ENCODE peak calls at places on chromosomes 7 and 10, in ten cellular contexts. Q is AG10803, W is cardiac muscle cell, K is OCI-LY7, X is WERI-Rb-1, U is GM23338, C is adrenal gland, Y is astrocyte of the spinal cord, R is epithelial cell of esophagus, B is HCT116. E is an unnamed sample.

GRCh38 chr10:70970830-70971229 is 82.5 kb upstream of the PCBD1 start:
- DNase-seq in X (no peak), C (no peak), K (no peak), B (no peak), R (peak), U (peak), Q (no peak), Y (no peak), W (peak), E (no peak)

GRCh38 chr7:75596727-75597614 is 104.9 kb downstream of the SPDYE5 start:
- DNase-seq in X (no peak), R (no peak), Q (no peak), W (no peak), K (no peak), Y (peak), U (no peak), C (no peak), B (no peak), E (no peak)

GRCh38 chr7:16833373-16833772 is 28.6 kb upstream of the AGR2 start:
- DNase-seq in K (no peak), C (no peak), R (no peak), U (no peak), Q (no peak), Y (no peak), B (no peak), W (no peak), X (no peak), E (no peak)

GRCh38 chr7:8094164-8095140 is 125.9 kb downstream of the GLCCI1 start:
- DNase-seq in U (no peak), R (no peak), B (no peak), Y (no peak), W (no peak), K (no peak), Q (no peak), X (no peak), C (no peak), E (no peak)

GRCh38 chr7:32357535-32358277 is 132.5 kb downstream of the LSM5 start:
- DNase-seq in R (peak), C (no peak), X (peak), Y (no peak), U (peak), K (peak), B (peak), Q (no peak), W (no peak), E (no peak)

GRCh38 chr7:22432203-22432718 is 67.7 kb downstream of the STEAP1B start:
- DNase-seq in Q (no peak), U (no peak), C (no peak), Y (no peak), R (no peak), B (no peak), K (no peak), X (no peak), W (no peak), E (no peak)

GRCh38 chr10:110176626-110177025 is 30.8 kb upstream of the MXI1 start:
- DNase-seq in W (no peak), X (no peak), Q (no peak), R (no peak), Y (no peak), B (no peak), U (no peak), C (no peak), K (no peak), E (no peak)

GRCh38 chr7:5704534-5704922 is 76.9 kb downstream of the RNF216 start:
- DNase-seq in U (peak), X (peak), K (peak), Q (peak), C (peak), W (peak), R (peak), Y (peak), B (peak), E (peak)

GRCh38 chr7:128459394-128459878 is 3.8 kb downstream of the HILPDA start:
- DNase-seq in Q (peak), C (peak), K (peak), B (peak), Y (peak), U (peak), X (peak), W (peak), R (peak), E (peak)

GRCh38 chr7:27167916-27168264 is 2.6 kb upstream of the HOXA9 start:
- DNase-seq in Y (no peak), C (no peak), R (no peak), U (no peak), Q (peak), K (no peak), W (no peak), X (no peak), B (no peak), E (no peak)

GRCh38 chr10:58643029-58643428 is 130.4 kb downstream of the BICC1 start:
- DNase-seq in R (no peak), C (no peak), W (no peak), K (no peak), Q (peak), X (peak), B (no peak), Y (no peak), U (no peak), E (no peak)

GRCh38 chr10:58642283-58642682 is 129.6 kb downstream of the BICC1 start:
- DNase-seq in X (no peak), U (no peak), B (no peak), W (peak), Q (peak), K (no peak), R (no peak), C (no peak), Y (peak), E (no peak)

GRCh38 chr10:58641708-58642107 is 129.0 kb downstream of the BICC1 start:
- DNase-seq in R (peak), X (no peak), C (no peak), U (peak), Y (peak), K (no peak), B (no peak), W (peak), Q (peak), E (no peak)

GRCh38 chr10:58645762-58646161 is 133.1 kb downstream of the BICC1 start:
- DNase-seq in X (no peak), Y (peak), B (no peak), C (no peak), W (peak), Q (peak), U (no peak), K (no peak), R (peak), E (no peak)

GRCh38 chr10:58644311-58644710 is 131.6 kb downstream of the BICC1 start:
- DNase-seq in C (no peak), U (no peak), Q (no peak), K (no peak), R (no peak), B (no peak), X (no peak), Y (no peak), W (no peak), E (no peak)
- H3K4me3 ChIP-seq in C (no peak), U (no peak), Q (no peak), K (no peak), R (no peak), B (no peak), X (no peak), Y (no peak), W (no peak), E (no peak)

GRCh38 chr7:56174346-56175085 is 58.3 kb upstream of the NUPR2 start:
- DNase-seq in W (no peak), X (no peak), B (no peak), U (no peak), Y (no peak), C (peak), R (no peak), K (no peak), Q (no peak), E (no peak)

GRCh38 chr7:56175784-56176183 is 59.6 kb upstream of the NUPR2 start:
- DNase-seq in U (no peak), R (no peak), B (no peak), W (no peak), Q (no peak), K (no peak), C (no peak), X (no peak), Y (no peak), E (no peak)

GRCh38 chr7:56181010-56181409 is 64.8 kb upstream of the NUPR2 start:
- DNase-seq in X (no peak), Y (no peak), C (no peak), Q (no peak), K (no peak), W (no peak), U (no peak), R (no peak), B (no peak), E (no peak)

DNA sequence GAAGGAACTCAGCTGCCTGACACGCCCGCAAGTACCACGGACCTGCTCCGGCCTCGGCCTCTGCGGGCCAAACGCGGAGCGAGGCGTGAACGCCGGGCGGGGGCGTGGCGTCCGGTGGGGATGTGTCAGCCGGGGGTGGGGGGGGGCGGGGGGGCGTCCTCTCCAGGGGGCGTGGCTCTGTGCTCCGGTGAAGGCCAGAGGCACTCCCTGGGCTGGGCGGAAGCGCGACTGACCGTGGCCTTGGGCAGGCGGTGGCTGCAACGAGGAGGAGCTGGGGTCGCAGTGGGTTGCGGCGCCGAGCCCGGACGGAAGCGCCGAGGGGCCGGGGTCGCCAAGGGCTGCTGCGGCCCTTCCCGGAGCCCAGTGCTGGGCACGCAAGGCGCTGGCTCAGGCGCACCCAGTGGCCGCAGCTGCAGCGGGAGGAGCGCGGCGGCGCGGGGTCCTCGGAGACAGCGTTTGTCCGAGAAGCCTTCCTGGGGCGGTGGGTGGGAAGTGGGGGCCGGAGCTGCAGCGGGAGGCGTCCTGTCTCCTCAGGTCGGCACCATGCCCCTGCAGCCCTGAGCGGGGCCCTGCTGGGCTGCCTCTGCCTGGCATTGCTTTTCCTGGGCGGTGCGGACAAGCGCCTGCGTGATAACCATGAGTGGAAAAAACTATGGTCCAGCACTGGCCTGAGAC is 59.0 kb upstream of the NUPR2 start:
- DNase-seq in Y (no peak), B (no peak), Q (no peak), K (no peak), R (no peak), U (no peak), X (no peak), W (no peak), C (peak), E (peak)
- H3K4me3 ChIP-seq in Y (no peak), B (no peak), Q (no peak), K (no peak), R (no peak), U (no peak), X (no peak), W (no peak), C (no peak), E (peak)

DNA sequence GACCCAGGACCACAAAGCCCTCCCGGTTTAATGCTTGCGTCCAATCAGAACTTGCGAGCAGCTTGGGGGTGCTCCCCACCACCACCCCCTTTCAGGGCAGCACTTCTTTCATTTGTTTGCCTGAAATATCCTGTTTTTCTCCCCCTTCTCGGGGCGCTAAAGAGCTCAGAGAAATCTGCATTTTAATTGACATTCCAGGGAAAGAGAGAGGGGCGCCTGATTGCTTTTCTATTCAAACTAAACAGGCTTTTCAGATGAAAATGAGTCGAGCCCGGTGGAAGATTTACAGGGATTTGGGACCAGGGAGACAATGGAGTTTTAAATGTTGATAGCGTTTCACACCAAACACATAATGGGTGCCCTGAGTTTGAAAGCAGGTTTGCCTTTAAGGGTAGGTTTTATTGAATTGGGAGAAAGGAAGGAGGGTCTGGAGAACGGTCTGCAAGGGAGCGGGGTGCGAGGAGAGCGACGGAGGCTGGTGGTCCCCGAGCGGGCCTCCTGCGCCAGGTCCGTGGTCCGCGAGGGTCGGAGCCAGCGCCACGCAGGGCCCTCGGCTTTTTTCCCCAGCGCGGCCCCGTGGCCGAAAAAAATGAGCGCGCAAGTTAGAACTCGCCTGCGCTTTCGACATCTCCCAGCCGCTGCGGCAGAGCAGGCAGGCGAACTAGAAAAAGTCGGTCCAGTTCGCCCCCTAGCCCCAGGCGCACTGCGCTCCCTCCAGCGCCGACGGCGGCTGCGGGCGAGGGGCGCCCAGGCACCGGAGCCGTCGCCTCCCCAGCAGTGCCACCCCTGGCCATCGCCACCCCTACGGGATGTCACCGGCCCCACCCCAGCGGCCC is 1.4 kb downstream of the FGFR2 start:
- DNase-seq in Q (no peak), X (peak), C (no peak), B (no peak), K (no peak), Y (no peak), U (peak), R (peak), W (peak), E (peak)
- H3K4me3 ChIP-seq in Q (peak), X (peak), C (no peak), B (peak), K (no peak), Y (peak), U (peak), R (peak), W (peak), E (peak)

GRCh38 chr10:132994811-132995210 is 52.4 kb upstream of the CFAP46 start:
- DNase-seq in W (no peak), U (no peak), R (no peak), X (no peak), Y (no peak), C (no peak), Q (no peak), K (no peak), B (no peak), E (no peak)
- H3K4me3 ChIP-seq in W (no peak), U (no peak), R (no peak), X (no peak), Y (no peak), C (no peak), Q (peak), K (no peak), B (no peak), E (no peak)

DNA sequence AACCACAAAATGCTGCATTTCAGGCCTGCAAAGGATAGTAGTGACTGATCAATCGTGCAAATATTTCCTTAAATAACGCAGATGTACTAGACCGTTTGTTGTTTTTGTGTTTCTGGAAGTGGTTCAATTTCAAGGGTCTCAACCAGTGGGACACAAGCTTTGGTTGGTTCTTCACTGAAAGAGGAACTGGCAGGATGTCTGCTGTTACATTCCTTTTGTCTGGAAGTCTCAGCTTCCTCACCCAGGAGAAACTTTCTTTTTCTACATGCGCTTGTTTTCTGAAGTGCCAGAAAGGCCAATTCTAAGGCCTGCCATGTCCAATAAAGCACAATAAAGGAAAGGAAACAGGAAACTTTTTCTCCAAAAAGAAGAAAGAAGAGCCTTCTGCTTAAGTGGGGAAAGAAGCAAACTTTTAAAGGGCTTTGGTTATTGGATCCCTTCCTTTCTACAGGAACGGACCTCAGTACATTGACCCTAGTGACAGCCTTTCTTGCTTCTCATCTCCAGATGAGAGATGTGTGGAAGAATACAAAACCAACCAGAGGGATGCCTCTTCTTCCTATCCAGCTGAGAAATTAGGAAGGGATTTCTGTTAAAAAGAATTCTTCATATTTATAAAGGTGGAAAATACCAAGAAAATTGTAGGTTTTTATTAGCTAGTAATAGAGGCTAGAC is 4.2 kb downstream of the DKK1 start:
- DNase-seq in X (no peak), W (peak), B (no peak), Y (peak), R (no peak), K (no peak), Q (peak), C (no peak), U (no peak), E (no peak)
- H3K4me3 ChIP-seq in X (no peak), W (no peak), B (peak), Y (no peak), R (no peak), K (no peak), Q (no peak), C (no peak), U (no peak), E (no peak)

GRCh38 chr7:2510909-2511768 is 8.4 kb upstream of the LFNG start:
- DNase-seq in U (no peak), C (no peak), K (peak), W (no peak), B (no peak), X (peak), Y (no peak), R (no peak), Q (no peak), E (no peak)
- H3K4me3 ChIP-seq in U (no peak), C (no peak), K (peak), W (no peak), B (no peak), X (no peak), Y (no peak), R (no peak), Q (no peak), E (no peak)

DNA sequence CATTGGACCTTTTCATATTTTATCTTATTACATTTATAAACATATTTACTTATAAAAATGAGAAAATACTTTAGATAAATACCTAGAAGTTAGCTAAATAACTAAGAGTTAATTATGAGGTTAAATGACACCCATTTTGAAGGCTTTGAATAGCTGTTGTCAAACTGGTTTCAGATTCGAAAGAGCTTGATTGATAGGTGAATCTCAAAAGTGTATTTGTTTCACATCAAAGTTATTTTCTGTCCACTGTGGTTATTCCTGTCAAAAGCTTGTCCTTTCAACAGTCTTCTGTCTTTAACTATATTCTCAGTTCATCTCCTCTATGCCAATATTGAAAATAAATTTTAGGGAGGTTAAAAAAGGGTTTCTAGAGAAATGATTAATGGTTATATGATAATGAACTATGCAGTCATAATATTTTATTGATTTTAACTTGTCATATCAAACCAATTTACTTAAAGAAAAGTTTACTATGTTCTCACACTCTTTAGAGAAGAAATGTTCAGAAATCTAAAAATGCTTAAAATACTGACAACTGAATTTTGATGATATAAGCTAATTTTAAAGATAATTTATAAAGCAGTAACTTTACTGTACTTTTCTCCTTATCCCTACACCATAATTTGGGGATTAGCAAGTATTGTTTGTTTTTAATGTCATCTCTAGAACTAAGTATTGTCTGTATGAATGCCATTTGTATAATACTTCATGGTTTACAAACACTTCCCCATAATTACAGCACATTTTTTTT is 72.0 kb upstream of the FOXP2 start:
- DNase-seq in B (no peak), U (no peak), W (no peak), Q (no peak), R (no peak), Y (no peak), X (no peak), C (no peak), K (no peak), E (no peak)
- H3K4me3 ChIP-seq in B (no peak), U (no peak), W (no peak), Q (no peak), R (no peak), Y (no peak), X (no peak), C (no peak), K (no peak), E (no peak)